ENCODE peak calls at places on chromosomes 5 and 9, in seven cellular contexts. I is transverse colon; Y is tibial artery; E is IMR-90; M is body of pancreas; X is CD8-positive, alpha-beta T cell; Q is A549. S is an unnamed sample. For H3K9me3, the result is how much of the 10 kb centered on the place peaks cover.

GRCh38 chr5:135829681-135830383 is 4.6 kb upstream of the SLC25A48 start:
- DNase-seq in Q (peak), M (peak), Y (no peak), I (peak), X (no peak), E (peak), S (no peak)

GRCh38 chr5:135821061-135821781 is 13.2 kb upstream of the SLC25A48 start:
- DNase-seq in Y (no peak), E (no peak), M (no peak), I (no peak), X (no peak), Q (no peak), S (no peak)

GRCh38 chr5:77133061-77133758 is 46.1 kb upstream of the ZBED3 start:
- DNase-seq in E (peak), X (no peak), Q (peak), Y (peak), I (peak), M (peak), S (no peak)

GRCh38 chr5:43039468-43040286 is 442 bp downstream of the ANXA2R start:
- DNase-seq in X (peak), Q (peak), I (peak), Y (peak), E (peak), M (peak), S (peak)

GRCh38 chr5:60102961-60103683 is 209.6 kb upstream of the PDE4D start:
- DNase-seq in X (no peak), M (no peak), Y (no peak), E (no peak), I (no peak), Q (peak), S (no peak)

GRCh38 chr5:138459311-138459710 is 6.0 kb upstream of the EGR1 start:
- DNase-seq in E (no peak), I (peak), Y (no peak), Q (no peak), X (peak), M (no peak), S (peak)

GRCh38 chr5:144428326-144428725 is 257.7 kb downstream of the KCTD16 start:
- DNase-seq in X (no peak), I (no peak), Q (no peak), E (no peak), M (no peak), Y (no peak), S (no peak)

GRCh38 chr5:68562308-68562707 is 346.8 kb downstream of the PIK3R1 start:
- DNase-seq in Y (no peak), Q (no peak), M (peak), I (no peak), E (peak), X (no peak), S (no peak)

GRCh38 chr5:160281275-160281674 is 31.1 kb downstream of the CCNJL start:
- DNase-seq in X (no peak), Y (no peak), I (no peak), E (no peak), Q (no peak), M (no peak), S (no peak)

GRCh38 chr5:56669534-56670483 is 145.5 kb upstream of the MAP3K1 start:
- DNase-seq in Q (no peak), E (peak), Y (peak), X (peak), I (peak), M (peak), S (no peak)

GRCh38 chr5:56670916-56671315 is 144.4 kb upstream of the MAP3K1 start:
- DNase-seq in Y (no peak), X (no peak), E (peak), Q (no peak), M (no peak), I (no peak), S (no peak)

GRCh38 chr5:56666901-56667300 is 148.4 kb upstream of the MAP3K1 start:
- DNase-seq in M (no peak), X (no peak), E (no peak), Q (no peak), I (no peak), Y (peak), S (no peak)

GRCh38 chr5:56667692-56668091 is 147.7 kb upstream of the MAP3K1 start:
- DNase-seq in E (no peak), I (no peak), M (no peak), X (no peak), Y (no peak), Q (no peak), S (no peak)

GRCh38 chr5:56668996-56669395 is 146.4 kb upstream of the MAP3K1 start:
- DNase-seq in Y (no peak), Q (no peak), I (no peak), X (no peak), E (no peak), M (peak), S (no peak)
- H3K27ac ChIP-seq in Y (no peak), Q (no peak), I (peak), X (no peak), E (no peak), M (peak), S (no peak)

DNA sequence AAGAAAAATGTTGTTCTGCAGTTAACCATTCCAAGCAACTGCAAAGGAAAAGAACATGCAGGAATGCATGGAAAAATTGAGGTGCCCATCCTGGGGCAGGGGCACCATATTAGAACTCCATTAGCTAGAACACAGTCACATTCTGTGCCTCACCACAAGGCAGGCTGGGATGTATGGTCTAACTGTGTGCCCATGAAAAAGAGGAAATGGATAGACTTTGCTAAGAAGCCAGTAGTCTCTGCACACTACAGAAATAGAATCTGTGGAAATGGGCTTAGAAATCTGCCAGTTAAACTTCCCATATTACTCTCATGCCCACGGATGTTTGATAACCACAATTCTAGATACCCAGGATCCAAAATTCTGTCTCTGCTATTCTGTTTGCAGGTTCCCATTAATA is 423.8 kb upstream of the SMARCA2 start:
- DNase-seq in I (no peak), Q (no peak), E (no peak), M (no peak), Y (no peak), X (no peak), S (no peak)
- H3K9me3 ChIP-seq in I (under half), Q (under half), E (under half), M (under half), Y (under half), X (under half), S (under half)

GRCh38 chr9:120558454-120558853 is 21.5 kb downstream of the CDK5RAP2 start:
- DNase-seq in Y (no peak), M (no peak), Q (no peak), I (no peak), E (no peak), X (no peak), S (no peak)
- H3K27ac ChIP-seq in Y (no peak), M (no peak), Q (no peak), I (no peak), E (no peak), X (no peak), S (no peak)

GRCh38 chr5:3796736-3797135 is 201.1 kb downstream of the IRX1 start:
- DNase-seq in M (no peak), I (no peak), Y (no peak), E (no peak), Q (no peak), X (no peak), S (no peak)
- H3K9me3 ChIP-seq in M (under half), I (under half), Y (under half), E (under half), Q (under half), X (under half), S (under half)

GRCh38 chr9:136645343-136645902 is 17.3 kb upstream of the EGFL7 start:
- DNase-seq in M (no peak), Q (no peak), E (no peak), I (no peak), Y (no peak), X (no peak), S (no peak)
- H3K27ac ChIP-seq in M (peak), Q (no peak), E (no peak), I (peak), Y (no peak), X (no peak), S (no peak)

S was measured in effector memory CD4-positive, alpha-beta T cell.